ENCODE peak calls at places on chromosome 19, in four cellular contexts. E is thoracic aorta, S is trophoblast cell, I is body of pancreas. L is an unnamed sample. For H3K36me3 and H3K27me3, the result is how much of the 10 kb centered on the place peaks cover.

GRCh38 chr19:35107541-35107939 is 8.1 kb upstream of the FXYD3 start:
- DNase-seq in E (no peak), S (no peak), I (peak), L (peak)

GRCh38 chr19:41709951-41710645 is 1.7 kb downstream of the CEACAM5 start:
- DNase-seq in E (no peak), S (no peak), I (no peak), L (peak)

GRCh38 chr19:10230155-10230903 is 802 bp downstream of the S1PR2 start:
- DNase-seq in E (no peak), S (peak), I (peak), L (peak)

GRCh38 chr19:1236566-1236965 is 1.2 kb downstream of the CBARP start:
- DNase-seq in E (no peak), S (no peak), I (no peak), L (no peak)

GRCh38 chr19:36113895-36114762 is 546 bp downstream of the POLR2I start:
- DNase-seq in E (no peak), S (no peak), I (peak), L (peak)

GRCh38 chr19:54928299-54928698 is 19.0 kb downstream of the NLRP7 start:
- DNase-seq in E (no peak), S (no peak), I (no peak), L (no peak)

GRCh38 chr19:1027953-1028902 is 1.8 kb downstream of the CNN2 start:
- DNase-seq in E (no peak), S (peak), I (peak), L (peak)

GRCh38 chr19:40630571-40631160 is 29.5 kb downstream of the LTBP4 start:
- DNase-seq in E (no peak), S (no peak), I (no peak), L (no peak)

GRCh38 chr19:13085673-13086072 is 17.0 kb downstream of the LYL1 start:
- DNase-seq in E (no peak), S (no peak), I (no peak), L (no peak)

GRCh38 chr19:31334849-31335624 is 14.2 kb downstream of the TSHZ3 start:
- DNase-seq in E (no peak), S (no peak), I (no peak), L (peak)
- H3K36me3 ChIP-seq in E (under half), S (under half), I (under half), L (under half)

GRCh38 chr19:18605546-18606280 is 886 bp downstream of the CRLF1 start:
- DNase-seq in E (no peak), S (no peak), I (no peak), L (no peak)

GRCh38 chr19:18606281-18607221 is at the start of gene CRLF1:
- DNase-seq in E (no peak), S (no peak), I (no peak), L (no peak)

GRCh38 chr19:18608805-18609716 is 2.5 kb upstream of the CRLF1 start:
- DNase-seq in E (no peak), S (no peak), I (no peak), L (no peak)

GRCh38 chr19:18608102-18608804 is 1.7 kb upstream of the CRLF1 start:
- DNase-seq in E (no peak), S (no peak), I (no peak), L (no peak)

GRCh38 chr19:18607222-18608101 is 863 bp upstream of the CRLF1 start:
- DNase-seq in E (no peak), S (no peak), I (no peak), L (no peak)
- H3K27me3 ChIP-seq in E (half or more), S (half or more), I (under half), L (half or more)

DNA sequence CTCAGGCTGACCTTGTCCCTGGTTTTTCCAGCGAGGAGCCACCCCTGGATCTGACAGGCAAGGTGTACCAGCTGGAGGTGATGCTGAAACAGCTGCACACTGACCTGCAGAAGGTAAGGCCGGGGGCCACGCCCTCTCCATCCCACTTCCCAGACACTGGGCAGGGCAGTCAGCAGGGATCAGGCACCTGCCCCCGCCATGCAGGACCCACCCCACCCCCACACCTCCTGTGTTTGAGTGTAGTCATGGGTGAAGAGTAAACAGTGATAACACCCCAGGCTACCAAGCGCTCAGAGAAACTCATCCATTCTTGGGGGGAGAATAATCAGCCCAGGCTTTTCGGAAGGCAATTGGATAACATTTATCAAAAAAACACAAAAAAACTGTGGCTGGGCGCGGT is 19.9 kb downstream of the DPF1 start:
- DNase-seq in E (no peak), S (no peak), I (peak), L (no peak)
- H3K36me3 ChIP-seq in E (under half), S (under half), I (under half), L (half or more)

DNA sequence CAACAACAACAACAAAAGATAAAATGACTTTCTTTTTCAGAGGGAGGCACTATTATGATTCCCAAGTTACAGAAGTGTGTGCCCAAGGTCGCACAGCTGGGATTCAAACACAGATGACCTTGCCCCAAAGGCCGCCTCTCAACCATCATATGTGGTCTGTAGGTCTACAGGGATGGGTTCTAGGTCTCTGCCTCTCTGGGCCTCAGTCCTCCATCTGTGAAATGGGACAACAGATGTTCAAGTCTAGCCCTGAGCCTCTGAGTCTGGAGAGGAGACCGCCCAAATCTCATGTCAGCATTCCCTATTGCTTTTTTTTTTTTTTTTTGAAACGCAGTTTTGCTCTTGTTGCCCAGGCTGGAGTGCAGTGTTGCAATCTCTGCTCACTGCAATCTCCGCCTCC is 4.9 kb downstream of the NPAS1 start:
- DNase-seq in E (no peak), S (no peak), I (no peak), L (no peak)
- H3K27me3 ChIP-seq in E (under half), S (under half), I (under half), L (under half)

DNA sequence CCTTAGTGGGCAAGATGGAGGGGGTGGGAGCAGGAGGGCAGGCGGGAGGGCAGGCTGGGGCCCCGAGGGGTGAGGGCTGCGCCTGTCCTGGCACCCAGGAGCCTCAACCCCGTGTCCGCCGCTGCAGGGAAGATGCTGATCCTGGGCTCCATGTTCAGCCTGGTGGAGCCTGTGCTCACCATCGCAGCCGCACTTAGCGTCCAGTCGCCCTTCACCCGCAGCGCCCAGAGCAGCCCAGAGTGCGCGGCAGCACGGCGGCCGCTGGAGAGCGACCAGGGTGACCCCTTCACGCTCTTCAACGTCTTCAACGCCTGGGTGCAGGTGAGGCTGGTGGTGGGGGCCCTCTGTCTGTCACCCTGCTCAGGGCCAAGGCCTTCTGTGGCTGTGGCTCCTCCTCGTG is 23.5 kb downstream of the DHX34 start:
- DNase-seq in E (no peak), S (no peak), I (no peak), L (no peak)
- H3K36me3 ChIP-seq in E (half or more), S (half or more), I (under half), L (half or more)

GRCh38 chr19:14639536-14640277 is 34.9 kb downstream of the ADGRE3 start:
- DNase-seq in E (no peak), S (no peak), I (no peak), L (no peak)
- H3K27me3 ChIP-seq in E (under half), S (under half), I (under half), L (under half)

GRCh38 chr19:5617080-5617479 is 5.5 kb downstream of the SAFB2 start:
- DNase-seq in E (no peak), S (no peak), I (no peak), L (no peak)
- H3K36me3 ChIP-seq in E (under half), S (half or more), I (under half), L (half or more)

GRCh38 chr19:50931023-50931422 is 19.8 kb upstream of the KLK4 start:
- DNase-seq in E (no peak), S (no peak), I (no peak), L (no peak)
- H3K27me3 ChIP-seq in E (under half), S (under half), I (under half), L (half or more)

GRCh38 chr19:29896790-29897189 is 45.2 kb upstream of the URI1 start:
- DNase-seq in E (no peak), S (no peak), I (no peak), L (no peak)
- H3K36me3 ChIP-seq in E (under half), S (under half), I (under half), L (under half)

DNA sequence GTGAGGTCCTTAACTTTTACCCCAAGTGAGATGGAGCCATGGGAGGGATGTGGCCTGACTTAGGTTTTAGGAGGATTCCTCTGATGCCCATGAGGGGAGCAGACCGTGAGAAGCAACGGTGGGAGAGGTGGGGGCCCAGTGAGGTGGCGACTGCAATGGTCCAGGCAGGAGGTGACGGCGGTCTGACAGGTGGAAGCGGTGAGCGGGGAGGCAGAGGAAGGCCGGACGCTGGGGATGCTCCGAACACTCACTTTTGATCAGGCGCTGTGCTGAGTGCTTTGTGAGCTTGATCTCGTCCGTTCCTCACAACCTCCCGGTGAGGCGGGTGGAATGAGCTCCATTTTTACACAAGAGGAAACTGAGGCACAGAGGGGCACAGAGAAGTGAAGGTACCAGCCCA is 11.6 kb downstream of the NOVA2 start:
- DNase-seq in E (no peak), S (no peak), I (no peak), L (no peak)
- H3K27me3 ChIP-seq in E (under half), S (under half), I (under half), L (half or more)

L was measured in stomach.